ENCODE peak calls at places on chromosomes 13 and 19, in nine cellular contexts. M is SHP77; Y is esophagus squamous epithelium; Z is GM04503; N is NCI-H1436 treated with DMSO at 0.1 percent for 48 hours; O is NCI-H1105; T is activated naive CD8-positive, alpha-beta T cell treated with anti-CD3 and anti-CD28 coated beads, Interleukin-2, amount 50 U/mL, for 24 hours; B is GM23338; F is activated CD4-positive, alpha-beta T cell treated with anti-CD3 and anti-CD28 coated beads for 24 hours. P is an unnamed sample.

GRCh38 chr13:95607363-95607762 is 37.1 kb downstream of the DZIP1 start:
- DNase-seq in M (peak), Y (no peak), Z (no peak), N (no peak), O (no peak), T (no peak), B (no peak), F (no peak), P (no peak)

GRCh38 chr13:76637651-76638111 is 248.5 kb downstream of the KCTD12 start:
- DNase-seq in M (no peak), Y (no peak), Z (no peak), N (no peak), O (no peak), T (no peak), B (no peak), F (no peak), P (no peak)

GRCh38 chr19:45767410-45767880 is 1.6 kb downstream of the SIX5 start:
- DNase-seq in M (no peak), Y (no peak), Z (peak), N (no peak), O (no peak), T (no peak), B (peak), F (no peak), P (no peak)

GRCh38 chr19:35090795-35091214 is 24.8 kb upstream of the FXYD3 start:
- DNase-seq in M (no peak), Y (no peak), Z (no peak), N (no peak), O (no peak), T (no peak), B (peak), F (no peak), P (no peak)

GRCh38 chr13:20711301-20712044 is 8.0 kb downstream of the IL17D start:
- DNase-seq in M (no peak), Y (no peak), Z (no peak), N (no peak), O (no peak), T (no peak), B (peak), F (no peak), P (no peak)

GRCh38 chr13:49071341-49071937 is 95.7 kb downstream of the FNDC3A start:
- DNase-seq in M (no peak), Y (no peak), Z (no peak), N (no peak), O (no peak), T (no peak), B (no peak), F (no peak), P (no peak)

GRCh38 chr13:36344886-36345437 is 1.2 kb downstream of the SPART start:
- DNase-seq in M (peak), Y (no peak), Z (no peak), N (no peak), O (no peak), T (peak), B (peak), F (no peak), P (no peak)

GRCh38 chr19:2041686-2042484 is 9.2 kb downstream of the MKNK2 start:
- DNase-seq in M (peak), Y (peak), Z (no peak), N (peak), O (peak), T (peak), B (peak), F (peak), P (peak)

GRCh38 chr13:95267662-95268369 is 33.4 kb downstream of the ABCC4 start:
- DNase-seq in M (peak), Y (no peak), Z (peak), N (no peak), O (no peak), T (no peak), B (no peak), F (no peak), P (no peak)

GRCh38 chr19:38667552-38668205 is 20.2 kb downstream of the ACTN4 start:
- DNase-seq in M (no peak), Y (no peak), Z (no peak), N (no peak), O (no peak), T (no peak), B (no peak), F (no peak), P (no peak)

GRCh38 chr19:54154603-54155345 is 4.7 kb downstream of the LENG1 start:
- DNase-seq in M (no peak), Y (no peak), Z (peak), N (no peak), O (no peak), T (no peak), B (no peak), F (no peak), P (no peak)

GRCh38 chr13:21242236-21242635 is 65.8 kb downstream of the MRPL57 start:
- DNase-seq in M (no peak), Y (no peak), Z (no peak), N (no peak), O (no peak), T (no peak), B (peak), F (no peak), P (no peak)